ENCODE peak calls at places on chromosomes 5 and 9, in seven cellular contexts. One of them, this sample, is unnamed.

GRCh38 chr5:95959964-95960801 is 1.5 kb downstream of the ELL2 start:
- DNase-seq in AG04449: no peak
- DNase-seq in kidney: no peak
- DNase-seq in activated T-cell treated with anti-CD3 and anti-CD28 coated beads for 4 hours: no peak
- DNase-seq in iPS DF 19.7: no peak
- DNase-seq in fibroblast of lung: peak; percentile 62
- DNase-seq in midbrain: peak; percentile 68
- DNase-seq in this sample: no peak

GRCh38 chr9:121013911-121014310 is 36.2 kb downstream of the C5 start:
- DNase-seq in AG04449: no peak
- DNase-seq in kidney: no peak
- DNase-seq in activated T-cell treated with anti-CD3 and anti-CD28 coated beads for 4 hours: no peak
- DNase-seq in iPS DF 19.7: no peak
- DNase-seq in fibroblast of lung: peak; percentile 4
- DNase-seq in midbrain: no peak
- DNase-seq in this sample: no peak

GRCh38 chr5:57845025-57845424 is 362.4 kb upstream of the ACTBL2 start:
- DNase-seq in AG04449: no peak
- DNase-seq in kidney: no peak
- DNase-seq in activated T-cell treated with anti-CD3 and anti-CD28 coated beads for 4 hours: no peak
- DNase-seq in iPS DF 19.7: no peak
- DNase-seq in fibroblast of lung: no peak
- DNase-seq in midbrain: no peak
- DNase-seq in this sample: no peak

GRCh38 chr9:18142964-18143363 is 331.0 kb upstream of the ADAMTSL1 start:
- DNase-seq in AG04449: no peak
- DNase-seq in kidney: no peak
- DNase-seq in activated T-cell treated with anti-CD3 and anti-CD28 coated beads for 4 hours: no peak
- DNase-seq in iPS DF 19.7: no peak
- DNase-seq in fibroblast of lung: no peak
- DNase-seq in midbrain: no peak
- DNase-seq in this sample: no peak

GRCh38 chr5:131952286-131952857 is 6.9 kb upstream of the MEIKIN start:
- DNase-seq in AG04449: no peak
- DNase-seq in kidney: no peak
- DNase-seq in activated T-cell treated with anti-CD3 and anti-CD28 coated beads for 4 hours: no peak
- DNase-seq in iPS DF 19.7: no peak
- DNase-seq in fibroblast of lung: peak; percentile 36
- DNase-seq in midbrain: no peak
- DNase-seq in this sample: no peak

GRCh38 chr5:140801494-140801841 is 611 bp downstream of the PCDHA3 start:
- DNase-seq in AG04449: no peak
- DNase-seq in kidney: no peak
- DNase-seq in activated T-cell treated with anti-CD3 and anti-CD28 coated beads for 4 hours: no peak
- DNase-seq in iPS DF 19.7: no peak
- DNase-seq in fibroblast of lung: no peak
- DNase-seq in midbrain: peak; percentile 46
- DNase-seq in this sample: no peak

GRCh38 chr9:8287501-8287900 is 487.9 kb upstream of the DMAC1 start:
- DNase-seq in AG04449: no peak
- DNase-seq in kidney: no peak
- DNase-seq in activated T-cell treated with anti-CD3 and anti-CD28 coated beads for 4 hours: no peak
- DNase-seq in iPS DF 19.7: no peak
- DNase-seq in fibroblast of lung: no peak
- DNase-seq in midbrain: no peak
- DNase-seq in this sample: no peak

GRCh38 chr9:93620881-93621820 is 44.8 kb downstream of the PHF2 start:
- DNase-seq in AG04449: no peak
- DNase-seq in kidney: no peak
- DNase-seq in activated T-cell treated with anti-CD3 and anti-CD28 coated beads for 4 hours: no peak
- DNase-seq in iPS DF 19.7: no peak
- DNase-seq in fibroblast of lung: no peak
- DNase-seq in midbrain: peak; percentile 5
- DNase-seq in this sample: no peak

GRCh38 chr5:110951373-110951791 is 120.1 kb upstream of the TSLP start:
- DNase-seq in AG04449: no peak
- DNase-seq in kidney: no peak
- DNase-seq in activated T-cell treated with anti-CD3 and anti-CD28 coated beads for 4 hours: no peak
- DNase-seq in iPS DF 19.7: no peak
- DNase-seq in fibroblast of lung: no peak
- DNase-seq in midbrain: no peak
- DNase-seq in this sample: no peak

GRCh38 chr5:93782978-93783377 is 41.6 kb upstream of the POU5F2 start:
- DNase-seq in AG04449: no peak
- DNase-seq in kidney: no peak
- DNase-seq in activated T-cell treated with anti-CD3 and anti-CD28 coated beads for 4 hours: no peak
- DNase-seq in iPS DF 19.7: no peak
- DNase-seq in fibroblast of lung: peak; percentile 57
- DNase-seq in midbrain: no peak
- DNase-seq in this sample: no peak